ENCODE peak calls at places on chromosomes 16 and 17, in nine cellular contexts. One of them, this sample, is unnamed.

GRCh38 chr16:50309156-50309526 is 42.8 kb downstream of the ADCY7 start:
- DNase-seq in CD4-positive, CD25-positive, alpha-beta regulatory T cell: no peak
- DNase-seq in dorsolateral prefrontal cortex: no peak
- DNase-seq in gastrocnemius medialis: no peak
- DNase-seq in GM23248: no peak
- DNase-seq in effector memory CD4-positive, alpha-beta T cell: no peak
- DNase-seq in heart right ventricle: no peak
- DNase-seq in Peyer's patch: peak
- DNase-seq in astrocyte of the spinal cord: no peak
- DNase-seq in this sample: no peak

GRCh38 chr16:88381820-88382451 is 823 bp upstream of the ZNF469 start:
- DNase-seq in CD4-positive, CD25-positive, alpha-beta regulatory T cell: no peak
- DNase-seq in astrocyte of the spinal cord: no peak
- DNase-seq in Peyer's patch: no peak
- DNase-seq in dorsolateral prefrontal cortex: peak
- DNase-seq in heart right ventricle: no peak
- DNase-seq in gastrocnemius medialis: no peak
- DNase-seq in GM23248: no peak
- DNase-seq in effector memory CD4-positive, alpha-beta T cell: no peak
- DNase-seq in this sample: no peak

GRCh38 chr16:13875614-13876284 is 44.2 kb upstream of the ERCC4 start:
- DNase-seq in astrocyte of the spinal cord: no peak
- DNase-seq in effector memory CD4-positive, alpha-beta T cell: no peak
- DNase-seq in GM23248: no peak
- DNase-seq in Peyer's patch: no peak
- DNase-seq in heart right ventricle: no peak
- DNase-seq in CD4-positive, CD25-positive, alpha-beta regulatory T cell: no peak
- DNase-seq in gastrocnemius medialis: no peak
- DNase-seq in dorsolateral prefrontal cortex: no peak
- DNase-seq in this sample: no peak

GRCh38 chr17:57440522-57441269 is 184.4 kb downstream of the MSI2 start:
- DNase-seq in dorsolateral prefrontal cortex: peak
- DNase-seq in GM23248: peak
- DNase-seq in CD4-positive, CD25-positive, alpha-beta regulatory T cell: peak
- DNase-seq in effector memory CD4-positive, alpha-beta T cell: peak
- DNase-seq in gastrocnemius medialis: peak
- DNase-seq in astrocyte of the spinal cord: peak
- DNase-seq in heart right ventricle: peak
- DNase-seq in Peyer's patch: peak
- DNase-seq in this sample: peak

GRCh38 chr16:26951950-26952349 is 114.8 kb upstream of the C16orf82 start:
- DNase-seq in heart right ventricle: no peak
- DNase-seq in astrocyte of the spinal cord: no peak
- DNase-seq in Peyer's patch: no peak
- DNase-seq in dorsolateral prefrontal cortex: no peak
- DNase-seq in GM23248: peak
- DNase-seq in CD4-positive, CD25-positive, alpha-beta regulatory T cell: no peak
- DNase-seq in effector memory CD4-positive, alpha-beta T cell: no peak
- DNase-seq in gastrocnemius medialis: no peak
- DNase-seq in this sample: no peak

GRCh38 chr16:81127051-81127450 is 30.9 kb upstream of the GCSH start:
- DNase-seq in Peyer's patch: no peak
- DNase-seq in CD4-positive, CD25-positive, alpha-beta regulatory T cell: no peak
- DNase-seq in heart right ventricle: no peak
- DNase-seq in GM23248: peak
- DNase-seq in astrocyte of the spinal cord: peak
- DNase-seq in gastrocnemius medialis: no peak
- DNase-seq in effector memory CD4-positive, alpha-beta T cell: no peak
- DNase-seq in dorsolateral prefrontal cortex: no peak
- DNase-seq in this sample: peak

GRCh38 chr17:76000016-76000754 is 470 bp upstream of the CDK3 start:
- DNase-seq in GM23248: peak
- DNase-seq in astrocyte of the spinal cord: no peak
- DNase-seq in effector memory CD4-positive, alpha-beta T cell: peak
- DNase-seq in gastrocnemius medialis: no peak
- DNase-seq in heart right ventricle: no peak
- DNase-seq in CD4-positive, CD25-positive, alpha-beta regulatory T cell: peak
- DNase-seq in dorsolateral prefrontal cortex: no peak
- DNase-seq in Peyer's patch: peak
- DNase-seq in this sample: peak

GRCh38 chr17:1485748-1486376 is 6.6 kb downstream of the MYO1C start:
- DNase-seq in heart right ventricle: peak
- DNase-seq in effector memory CD4-positive, alpha-beta T cell: peak
- DNase-seq in GM23248: peak
- DNase-seq in Peyer's patch: peak
- DNase-seq in dorsolateral prefrontal cortex: no peak
- DNase-seq in gastrocnemius medialis: peak
- DNase-seq in CD4-positive, CD25-positive, alpha-beta regulatory T cell: peak
- DNase-seq in astrocyte of the spinal cord: peak
- DNase-seq in this sample: peak

GRCh38 chr17:33258291-33258690 is 34.8 kb downstream of the ASIC2 start:
- DNase-seq in heart right ventricle: no peak
- DNase-seq in CD4-positive, CD25-positive, alpha-beta regulatory T cell: no peak
- DNase-seq in astrocyte of the spinal cord: no peak
- DNase-seq in gastrocnemius medialis: no peak
- DNase-seq in effector memory CD4-positive, alpha-beta T cell: no peak
- DNase-seq in dorsolateral prefrontal cortex: no peak
- DNase-seq in GM23248: no peak
- DNase-seq in Peyer's patch: no peak
- DNase-seq in this sample: no peak

DNA sequence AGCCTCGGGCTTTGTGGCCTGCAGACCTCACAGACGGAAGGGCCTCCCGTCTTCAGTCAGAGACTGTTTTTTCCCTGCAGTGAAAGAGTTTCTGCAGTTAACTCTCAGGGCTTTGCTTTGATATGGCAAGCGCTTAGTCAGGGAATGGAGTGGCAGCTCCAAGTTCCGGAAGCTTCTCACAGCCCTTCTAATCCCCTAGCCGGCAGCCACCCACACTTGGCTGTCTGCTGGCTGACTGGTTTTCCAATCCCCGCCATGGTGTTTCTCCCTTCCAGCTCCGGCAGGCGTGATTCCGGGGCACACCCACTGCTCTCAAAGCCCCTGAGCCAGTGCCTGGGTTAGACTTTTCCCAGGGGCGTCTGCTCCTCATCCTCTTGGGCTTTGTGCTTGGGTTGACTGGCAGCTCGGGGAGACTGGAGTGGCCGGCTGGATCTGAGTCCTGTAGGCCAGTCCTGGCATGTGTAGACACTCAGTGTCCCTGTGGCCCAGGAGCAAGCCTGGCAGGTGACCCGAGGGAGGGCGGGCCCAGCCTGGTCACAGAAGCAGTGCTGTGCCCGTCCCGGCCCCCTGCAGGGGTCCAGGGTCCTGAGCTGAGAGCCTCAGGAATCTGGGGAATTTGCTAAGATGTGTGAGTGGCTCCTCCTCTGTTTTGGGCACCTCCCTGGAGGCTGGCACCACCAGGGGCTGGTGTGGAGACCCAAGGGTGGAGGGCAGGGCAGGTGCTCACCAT is 30.0 kb downstream of the BAIAP2 start:
- DNase-seq in Peyer's patch: no peak
- DNase-seq in gastrocnemius medialis: no peak
- DNase-seq in CD4-positive, CD25-positive, alpha-beta regulatory T cell: no peak
- DNase-seq in effector memory CD4-positive, alpha-beta T cell: no peak
- DNase-seq in dorsolateral prefrontal cortex: peak
- DNase-seq in GM23248: peak
- DNase-seq in heart right ventricle: no peak
- DNase-seq in astrocyte of the spinal cord: peak
- DNase-seq in this sample: peak
- H3K4me3 ChIP-seq in Peyer's patch: no peak
- H3K4me3 ChIP-seq in gastrocnemius medialis: no peak
- H3K4me3 ChIP-seq in CD4-positive, CD25-positive, alpha-beta regulatory T cell: no peak
- H3K4me3 ChIP-seq in effector memory CD4-positive, alpha-beta T cell: no peak
- H3K4me3 ChIP-seq in dorsolateral prefrontal cortex: no peak
- H3K4me3 ChIP-seq in GM23248: peak
- H3K4me3 ChIP-seq in heart right ventricle: no peak
- H3K4me3 ChIP-seq in astrocyte of the spinal cord: no peak
- H3K4me3 ChIP-seq in this sample: no peak

GRCh38 chr17:39196191-39196819 is 1.2 kb downstream of the CACNB1 start:
- DNase-seq in gastrocnemius medialis: peak
- DNase-seq in GM23248: peak
- DNase-seq in astrocyte of the spinal cord: no peak
- DNase-seq in effector memory CD4-positive, alpha-beta T cell: no peak
- DNase-seq in heart right ventricle: no peak
- DNase-seq in CD4-positive, CD25-positive, alpha-beta regulatory T cell: no peak
- DNase-seq in Peyer's patch: peak
- DNase-seq in dorsolateral prefrontal cortex: no peak
- DNase-seq in this sample: no peak

GRCh38 chr17:39194985-39195524 is 2.4 kb downstream of the CACNB1 start:
- DNase-seq in gastrocnemius medialis: no peak
- DNase-seq in Peyer's patch: no peak
- DNase-seq in GM23248: peak
- DNase-seq in heart right ventricle: no peak
- DNase-seq in CD4-positive, CD25-positive, alpha-beta regulatory T cell: no peak
- DNase-seq in effector memory CD4-positive, alpha-beta T cell: no peak
- DNase-seq in astrocyte of the spinal cord: no peak
- DNase-seq in dorsolateral prefrontal cortex: no peak
- DNase-seq in this sample: no peak

GRCh38 chr17:39196820-39197331 is 593 bp downstream of the CACNB1 start:
- DNase-seq in GM23248: peak
- DNase-seq in dorsolateral prefrontal cortex: no peak
- DNase-seq in Peyer's patch: no peak
- DNase-seq in CD4-positive, CD25-positive, alpha-beta regulatory T cell: peak
- DNase-seq in effector memory CD4-positive, alpha-beta T cell: no peak
- DNase-seq in astrocyte of the spinal cord: no peak
- DNase-seq in heart right ventricle: peak
- DNase-seq in gastrocnemius medialis: peak
- DNase-seq in this sample: no peak

GRCh38 chr17:39194089-39194984 is 3.1 kb downstream of the CACNB1 start:
- DNase-seq in Peyer's patch: no peak
- DNase-seq in dorsolateral prefrontal cortex: peak
- DNase-seq in effector memory CD4-positive, alpha-beta T cell: no peak
- DNase-seq in astrocyte of the spinal cord: peak
- DNase-seq in gastrocnemius medialis: peak
- DNase-seq in GM23248: peak
- DNase-seq in heart right ventricle: peak
- DNase-seq in CD4-positive, CD25-positive, alpha-beta regulatory T cell: no peak
- DNase-seq in this sample: no peak

DNA sequence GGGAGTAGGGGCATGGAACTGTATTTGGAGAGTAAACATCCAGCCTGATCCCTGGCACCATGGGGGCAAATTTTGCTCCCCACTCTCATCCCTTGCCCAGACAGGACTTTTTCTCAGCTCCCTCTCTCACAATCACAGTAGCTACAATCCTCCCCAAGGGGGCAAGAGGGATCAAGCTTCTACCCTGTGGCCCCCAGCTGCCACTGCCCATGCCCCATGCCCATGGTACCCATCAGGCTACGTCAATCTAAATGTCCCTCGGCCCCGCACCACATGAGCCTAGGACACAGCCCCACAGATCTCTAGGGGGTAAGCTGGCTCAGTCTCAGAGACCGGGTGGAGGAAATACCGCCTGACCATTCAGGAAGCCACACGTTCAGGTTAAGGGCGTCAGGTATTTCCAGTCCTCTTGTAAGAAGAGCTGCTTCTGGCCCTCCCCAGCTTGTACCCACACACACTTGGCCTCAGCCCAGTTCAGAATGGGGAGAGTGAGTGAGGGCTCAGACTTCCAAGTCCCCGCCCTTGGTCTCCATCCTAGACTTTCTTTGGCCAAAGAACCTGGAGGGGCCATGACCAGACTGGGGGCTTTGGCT is 1.8 kb downstream of the CACNB1 start:
- DNase-seq in gastrocnemius medialis: no peak
- DNase-seq in CD4-positive, CD25-positive, alpha-beta regulatory T cell: no peak
- DNase-seq in heart right ventricle: no peak
- DNase-seq in Peyer's patch: peak
- DNase-seq in astrocyte of the spinal cord: no peak
- DNase-seq in GM23248: peak
- DNase-seq in dorsolateral prefrontal cortex: no peak
- DNase-seq in effector memory CD4-positive, alpha-beta T cell: no peak
- DNase-seq in this sample: peak
- H3K4me3 ChIP-seq in gastrocnemius medialis: peak
- H3K4me3 ChIP-seq in CD4-positive, CD25-positive, alpha-beta regulatory T cell: peak
- H3K4me3 ChIP-seq in heart right ventricle: no peak
- H3K4me3 ChIP-seq in Peyer's patch: no peak
- H3K4me3 ChIP-seq in astrocyte of the spinal cord: peak
- H3K4me3 ChIP-seq in GM23248: peak
- H3K4me3 ChIP-seq in dorsolateral prefrontal cortex: peak
- H3K4me3 ChIP-seq in effector memory CD4-positive, alpha-beta T cell: no peak
- H3K4me3 ChIP-seq in this sample: peak

GRCh38 chr17:28871056-28871579 is 16.3 kb downstream of the ERAL1 start:
- DNase-seq in heart right ventricle: no peak
- DNase-seq in dorsolateral prefrontal cortex: no peak
- DNase-seq in GM23248: no peak
- DNase-seq in gastrocnemius medialis: no peak
- DNase-seq in CD4-positive, CD25-positive, alpha-beta regulatory T cell: no peak
- DNase-seq in astrocyte of the spinal cord: no peak
- DNase-seq in effector memory CD4-positive, alpha-beta T cell: no peak
- DNase-seq in Peyer's patch: peak
- DNase-seq in this sample: no peak
- H3K4me3 ChIP-seq in heart right ventricle: no peak
- H3K4me3 ChIP-seq in dorsolateral prefrontal cortex: no peak
- H3K4me3 ChIP-seq in GM23248: no peak
- H3K4me3 ChIP-seq in gastrocnemius medialis: no peak
- H3K4me3 ChIP-seq in CD4-positive, CD25-positive, alpha-beta regulatory T cell: no peak
- H3K4me3 ChIP-seq in astrocyte of the spinal cord: no peak
- H3K4me3 ChIP-seq in effector memory CD4-positive, alpha-beta T cell: no peak
- H3K4me3 ChIP-seq in Peyer's patch: no peak
- H3K4me3 ChIP-seq in this sample: no peak

GRCh38 chr17:9356488-9356911 is 219.1 kb downstream of the STX8 start:
- DNase-seq in heart right ventricle: peak
- DNase-seq in astrocyte of the spinal cord: no peak
- DNase-seq in effector memory CD4-positive, alpha-beta T cell: no peak
- DNase-seq in dorsolateral prefrontal cortex: peak
- DNase-seq in CD4-positive, CD25-positive, alpha-beta regulatory T cell: no peak
- DNase-seq in GM23248: no peak
- DNase-seq in Peyer's patch: no peak
- DNase-seq in gastrocnemius medialis: no peak
- DNase-seq in this sample: peak
- H3K4me3 ChIP-seq in heart right ventricle: no peak
- H3K4me3 ChIP-seq in astrocyte of the spinal cord: no peak
- H3K4me3 ChIP-seq in effector memory CD4-positive, alpha-beta T cell: no peak
- H3K4me3 ChIP-seq in dorsolateral prefrontal cortex: no peak
- H3K4me3 ChIP-seq in CD4-positive, CD25-positive, alpha-beta regulatory T cell: no peak
- H3K4me3 ChIP-seq in GM23248: no peak
- H3K4me3 ChIP-seq in Peyer's patch: no peak
- H3K4me3 ChIP-seq in gastrocnemius medialis: no peak
- H3K4me3 ChIP-seq in this sample: no peak

DNA sequence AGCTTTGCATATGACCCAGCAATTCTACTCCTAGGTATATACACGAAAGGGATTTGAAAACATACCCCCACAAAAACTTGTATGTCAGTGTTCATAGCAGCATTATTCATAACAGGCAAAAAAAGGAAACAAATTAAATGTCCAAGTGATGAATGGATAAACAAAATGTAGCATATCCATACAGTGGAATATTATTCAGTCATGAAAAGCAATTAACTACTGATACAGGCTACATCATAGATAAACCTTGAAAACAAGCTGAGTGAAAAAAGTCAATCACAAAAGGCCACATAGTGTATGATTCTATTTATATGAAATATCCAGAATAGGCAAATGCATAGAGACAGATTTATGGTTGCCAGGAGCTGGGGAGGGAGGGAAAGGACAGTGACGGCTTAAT is 676 bp downstream of the EME1 start:
- DNase-seq in GM23248: no peak
- DNase-seq in dorsolateral prefrontal cortex: no peak
- DNase-seq in Peyer's patch: no peak
- DNase-seq in heart right ventricle: no peak
- DNase-seq in CD4-positive, CD25-positive, alpha-beta regulatory T cell: no peak
- DNase-seq in gastrocnemius medialis: no peak
- DNase-seq in effector memory CD4-positive, alpha-beta T cell: no peak
- DNase-seq in astrocyte of the spinal cord: no peak
- DNase-seq in this sample: no peak
- H3K4me3 ChIP-seq in GM23248: peak
- H3K4me3 ChIP-seq in dorsolateral prefrontal cortex: no peak
- H3K4me3 ChIP-seq in Peyer's patch: no peak
- H3K4me3 ChIP-seq in heart right ventricle: no peak
- H3K4me3 ChIP-seq in CD4-positive, CD25-positive, alpha-beta regulatory T cell: peak
- H3K4me3 ChIP-seq in gastrocnemius medialis: no peak
- H3K4me3 ChIP-seq in effector memory CD4-positive, alpha-beta T cell: no peak
- H3K4me3 ChIP-seq in astrocyte of the spinal cord: peak
- H3K4me3 ChIP-seq in this sample: peak

This sample was measured in bronchial epithelial cell.